ENCODE peak calls at places on chromosome 7, in six cellular contexts. P, Z, K, B, J and C are unnamed samples.

GRCh38 chr7:8817448-8818036 is 384.1 kb downstream of the NXPH1 start:
- DNase-seq in P (no peak), Z (no peak), K (no peak), B (no peak), J (no peak), C (no peak)

GRCh38 chr7:76037310-76037709 is 10.5 kb downstream of the STYXL1 start:
- DNase-seq in P (peak; percentile 92), Z (peak; percentile 32), K (no peak), B (no peak), J (no peak), C (peak; percentile 26)

GRCh38 chr7:2719007-2719406 is 31.0 kb downstream of the AMZ1 start:
- DNase-seq in P (no peak), Z (no peak), K (peak; percentile 37), B (no peak), J (no peak), C (peak; percentile 46)

GRCh38 chr7:66205736-66206080 is 574 bp downstream of the TPST1 start:
- DNase-seq in P (no peak), Z (peak; percentile 20), K (no peak), B (no peak), J (no peak), C (no peak)

GRCh38 chr7:134747326-134747725 is 32.1 kb upstream of the CALD1 start:
- DNase-seq in P (no peak), Z (no peak), K (no peak), B (no peak), J (no peak), C (no peak)

GRCh38 chr7:78472519-78472918 is 673.9 kb downstream of the PHTF2 start:
- DNase-seq in P (peak; percentile 93), Z (no peak), K (no peak), B (no peak), J (no peak), C (no peak)

GRCh38 chr7:92768501-92769360 is 67.6 kb downstream of the CDK6 start:
- DNase-seq in P (peak; percentile 64), Z (no peak), K (no peak), B (no peak), J (no peak), C (no peak)

GRCh38 chr7:74599251-74599650 is 58.3 kb upstream of the GTF2I start:
- DNase-seq in P (no peak), Z (no peak), K (no peak), B (no peak), J (no peak), C (no peak)

GRCh38 chr7:30285531-30286284 is 1.3 kb downstream of the ZNRF2 start:
- DNase-seq in P (peak; percentile 46), Z (peak; percentile 33), K (peak; percentile 36), B (peak; percentile 35), J (no peak), C (peak; percentile 53)

GRCh38 chr7:96495751-96496216 is 173.9 kb upstream of the SLC25A13 start:
- DNase-seq in P (no peak), Z (no peak), K (no peak), B (no peak), J (no peak), C (no peak)

GRCh38 chr7:12458520-12459131 is 55.0 kb upstream of the VWDE start:
- DNase-seq in P (peak; percentile 25), Z (no peak), K (peak; percentile 17), B (no peak), J (no peak), C (no peak)

GRCh38 chr7:80902035-80902434 is 16.8 kb downstream of the SEMA3C start:
- DNase-seq in P (no peak), Z (no peak), K (no peak), B (no peak), J (no peak), C (no peak)

GRCh38 chr7:28754027-28754426 is 204.1 kb downstream of the TRIL start:
- DNase-seq in P (peak; percentile 85), Z (peak; percentile 24), K (no peak), B (no peak), J (no peak), C (no peak)

GRCh38 chr7:138023618-138024333 is 21.9 kb upstream of the CREB3L2 start:
- DNase-seq in P (no peak), Z (no peak), K (no peak), B (no peak), J (no peak), C (no peak)

GRCh38 chr7:39735903-39736302 is 112.5 kb downstream of the RALA start:
- DNase-seq in P (peak; percentile 32), Z (no peak), K (no peak), B (no peak), J (no peak), C (no peak)

GRCh38 chr7:118496138-118496644 is 271.7 kb downstream of the ANKRD7 start:
- DNase-seq in P (no peak), Z (no peak), K (no peak), B (no peak), J (no peak), C (no peak)

GRCh38 chr7:93747019-93747418 is 143.5 kb downstream of the TFPI2 start:
- DNase-seq in P (no peak), Z (no peak), K (no peak), B (no peak), J (no peak), C (no peak)

GRCh38 chr7:24783731-24784130 is 26.5 kb upstream of the GSDME start:
- DNase-seq in P (no peak), Z (no peak), K (no peak), B (no peak), J (no peak), C (no peak)

GRCh38 chr7:82156938-82157337 is 286.6 kb downstream of the CACNA2D1 start:
- DNase-seq in P (peak; percentile 7), Z (no peak), K (no peak), B (no peak), J (no peak), C (no peak)

GRCh38 chr7:82156168-82156567 is 287.4 kb downstream of the CACNA2D1 start:
- DNase-seq in P (no peak), Z (no peak), K (no peak), B (no peak), J (no peak), C (no peak)

GRCh38 chr7:82153776-82154175 is 289.8 kb downstream of the CACNA2D1 start:
- DNase-seq in P (no peak), Z (no peak), K (no peak), B (no peak), J (no peak), C (no peak)

GRCh38 chr7:82154728-82155127 is 288.8 kb downstream of the CACNA2D1 start:
- DNase-seq in P (no peak), Z (no peak), K (no peak), B (no peak), J (no peak), C (no peak)

DNA sequence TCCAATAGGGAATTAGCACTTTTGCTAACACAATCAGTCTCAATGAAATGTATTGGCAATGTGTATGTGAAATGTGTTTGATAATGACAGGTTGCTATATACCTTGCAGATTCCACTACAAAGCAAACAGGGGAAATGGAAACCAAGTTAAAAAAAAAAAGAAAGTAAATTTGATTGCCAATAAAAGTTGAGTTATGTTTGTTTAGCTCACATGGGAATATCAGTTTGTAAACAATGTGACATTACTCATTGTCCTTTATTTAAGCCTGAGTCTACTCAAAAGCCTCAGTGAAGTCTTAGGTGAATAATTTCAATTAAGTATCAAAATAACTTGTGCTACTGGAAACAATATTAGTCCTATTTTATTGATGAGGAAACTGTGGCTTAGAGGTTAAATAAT is 285.2 kb downstream of the CACNA2D1 start:
- DNase-seq in P (no peak), Z (no peak), K (no peak), B (no peak), J (no peak), C (no peak)
- H3K27ac ChIP-seq in P (no peak overlapping the region), Z (no peak overlapping the region), K (no peak overlapping the region), B (no peak overlapping the region), J (no peak overlapping the region), C (no peak overlapping the region)

DNA sequence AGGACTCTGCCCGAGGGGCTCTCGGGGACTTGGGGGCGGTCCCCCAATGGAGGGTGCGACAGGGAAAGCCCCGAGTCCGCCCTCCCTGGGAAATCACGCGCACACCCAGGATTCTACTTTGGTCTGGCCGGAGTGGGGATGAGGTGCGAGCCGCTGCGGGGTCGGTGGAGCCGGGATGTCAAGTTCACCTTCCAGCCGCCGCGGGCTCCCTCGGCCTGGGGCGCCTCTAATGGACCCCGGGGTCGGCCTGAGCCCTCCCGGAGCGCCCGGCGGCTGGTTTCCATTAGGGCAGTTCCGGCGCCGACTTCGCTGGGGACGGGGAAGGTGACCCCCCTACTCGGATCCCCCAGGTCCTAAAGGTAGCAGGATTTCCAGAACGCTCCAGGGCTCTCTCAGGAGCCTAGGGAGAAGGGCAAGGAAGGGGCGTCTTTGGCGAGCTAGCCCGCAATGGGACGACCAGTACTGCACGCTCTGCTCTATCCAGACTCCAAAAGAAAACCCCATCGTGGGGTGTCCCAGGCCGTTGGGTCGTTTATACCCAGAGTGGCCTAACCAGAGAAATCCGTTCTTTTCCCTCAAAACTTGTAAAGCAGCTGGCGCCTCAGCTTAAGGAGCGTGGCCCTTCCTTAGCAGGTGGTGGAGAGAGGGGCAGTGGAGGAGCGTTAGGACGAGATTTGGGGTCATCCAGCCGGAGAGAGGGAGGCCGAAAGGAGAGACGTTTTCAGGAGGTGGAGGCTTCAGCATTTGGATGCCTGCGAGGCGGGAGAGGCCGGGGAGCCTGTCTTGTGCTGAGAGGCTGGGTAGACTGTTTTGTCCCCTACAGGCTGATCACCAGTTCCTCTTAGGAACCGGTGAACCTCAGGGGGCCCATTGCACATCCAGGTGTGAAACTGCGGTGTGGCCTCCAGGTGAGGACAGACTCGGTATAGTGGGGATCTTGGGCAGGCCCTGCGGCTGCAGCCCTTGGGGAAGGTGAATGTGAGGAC is 860 bp upstream of the WDR86 start:
- DNase-seq in P (no peak), Z (no peak), K (no peak), B (no peak), J (no peak), C (no peak)
- H3K27me3 ChIP-seq in P (peaks cover 72% of the 10 kb centered on the region), Z (no peaks in the 10 kb centered on the region), K (peaks cover 9% of the 10 kb centered on the region), B (peaks cover 57% of the 10 kb centered on the region), J (peaks cover 20% of the 10 kb centered on the region), C (peaks cover 25% of the 10 kb centered on the region)

GRCh38 chr7:55548295-55548731 is 24.0 kb downstream of the VOPP1 start:
- DNase-seq in P (no peak), Z (no peak), K (no peak), B (no peak), J (no peak), C (no peak)

GRCh38 chr7:55550838-55551537 is 21.3 kb downstream of the VOPP1 start:
- DNase-seq in P (no peak), Z (no peak), K (no peak), B (no peak), J (no peak), C (no peak)

GRCh38 chr7:55550010-55550409 is 22.3 kb downstream of the VOPP1 start:
- DNase-seq in P (no peak), Z (peak; percentile 77), K (peak; percentile 61), B (no peak), J (no peak), C (peak; percentile 89)

GRCh38 chr7:55546826-55547225 is 25.5 kb downstream of the VOPP1 start:
- DNase-seq in P (peak; percentile 79), Z (peak; percentile 86), K (peak; percentile 95), B (peak; percentile 81), J (peak; percentile 61), C (peak; percentile 61)

DNA sequence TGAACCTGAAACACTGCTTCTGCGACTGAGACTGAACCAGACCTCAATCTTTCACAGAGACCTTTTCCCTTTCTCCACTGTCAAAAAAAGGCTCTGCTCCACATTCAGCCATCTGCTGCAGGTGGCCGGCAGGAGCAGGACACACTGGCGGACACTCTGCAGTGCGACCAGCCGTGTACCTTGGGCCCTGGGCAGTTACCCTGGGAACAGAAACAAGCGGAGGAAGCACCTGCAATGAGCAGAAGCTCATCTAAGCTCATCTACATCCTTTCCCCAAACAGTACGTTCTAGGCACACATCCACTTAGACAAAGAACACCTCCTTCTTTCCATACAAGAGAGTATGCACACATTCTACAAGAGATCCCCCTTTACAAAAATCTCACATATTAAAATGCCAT is 22.8 kb downstream of the VOPP1 start:
- DNase-seq in P (no peak), Z (no peak), K (no peak), B (no peak), J (no peak), C (no peak)
- H3K4me1 ChIP-seq in P (peaks cover 26% of the 10 kb centered on the region), Z (peaks cover 27% of the 10 kb centered on the region), K (peaks cover 97% of the 10 kb centered on the region), B (peaks cover 28% of the 10 kb centered on the region), J (peaks cover 24% of the 10 kb centered on the region), C (peaks cover 48% of the 10 kb centered on the region)

GRCh38 chr7:4726568-4726967 is 44.5 kb downstream of the FOXK1 start:
- DNase-seq in P (no peak), Z (no peak), K (no peak), B (no peak), J (no peak), C (no peak)
- H3K27ac ChIP-seq in P (no peak overlapping the region), Z (peak overlapping the region; percentile 91), K (no peak overlapping the region), B (peak overlapping the region; percentile 94), J (peak overlapping the region; percentile 83), C (no peak overlapping the region)